ENCODE peak calls at places on chromosomes 12 and 14, in five cellular contexts. Y is iPS-NIHi11, M is cerebellum, T is Kasumi-1, F is T follicular helper cell. K is an unnamed sample.

GRCh38 chr12:38160318-38161122 is 156.1 kb upstream of the ALG10B start:
- DNase-seq in Y (no peak), M (no peak), T (no peak), F (no peak), K (no peak)

GRCh38 chr12:110338754-110339153 is 57.7 kb downstream of the ATP2A2 start:
- DNase-seq in Y (peak), M (no peak), T (peak), F (no peak), K (peak)

GRCh38 chr14:101120636-101121398 is 217.3 kb upstream of the RTL1 start:
- DNase-seq in Y (no peak), M (peak), T (peak), F (no peak), K (peak)

GRCh38 chr14:60648169-60648933 is 926 bp downstream of the SIX1 start:
- DNase-seq in Y (peak), M (no peak), T (no peak), F (no peak), K (no peak)

GRCh38 chr14:59464651-59465569 is at the start of gene GPR135:
- DNase-seq in Y (peak), M (peak), T (no peak), F (peak), K (peak)

GRCh38 chr12:81257952-81258551 is 180.2 kb downstream of the ACSS3 start:
- DNase-seq in Y (no peak), M (peak), T (peak), F (no peak), K (peak)

GRCh38 chr14:96269359-96269710 is 13.3 kb downstream of the BDKRB1 start:
- DNase-seq in Y (no peak), M (no peak), T (no peak), F (no peak), K (no peak)

GRCh38 chr12:27780612-27781408 is 774 bp upstream of the MANSC4 start:
- DNase-seq in Y (peak), M (peak), T (no peak), F (peak), K (peak)

GRCh38 chr14:75059642-75060041 is 4.2 kb downstream of the ACYP1 start:
- DNase-seq in Y (no peak), M (no peak), T (no peak), F (no peak), K (no peak)

GRCh38 chr14:66944872-66945271 is 244.4 kb upstream of the GARIN2 start:
- DNase-seq in Y (no peak), M (no peak), T (no peak), F (no peak), K (peak)

GRCh38 chr14:58793096-58793740 is 155.5 kb downstream of the DACT1 start:
- DNase-seq in Y (no peak), M (no peak), T (no peak), F (no peak), K (no peak)

GRCh38 chr14:61547186-61548121 is 147.9 kb upstream of the HIF1A start:
- DNase-seq in Y (no peak), M (no peak), T (no peak), F (no peak), K (no peak)

GRCh38 chr12:122227341-122227740 is 1.5 kb upstream of the DIABLO start:
- DNase-seq in Y (no peak), M (no peak), T (no peak), F (no peak), K (no peak)

GRCh38 chr14:70416322-70416716 is 571 bp downstream of the SYNJ2BP start:
- DNase-seq in Y (no peak), M (peak), T (no peak), F (no peak), K (no peak)

GRCh38 chr14:38867561-38868150 is 235.4 kb downstream of the SEC23A start:
- DNase-seq in Y (peak), M (peak), T (peak), F (peak), K (peak)

GRCh38 chr12:77847665-77848431 is 17.2 kb downstream of the NAV3 start:
- DNase-seq in Y (no peak), M (no peak), T (no peak), F (no peak), K (no peak)

GRCh38 chr12:116317986-116318737 is 40.7 kb upstream of the MED13L start:
- DNase-seq in Y (no peak), M (no peak), T (no peak), F (no peak), K (no peak)

GRCh38 chr12:62643470-62643869 is 176.8 kb downstream of the MON2 start:
- DNase-seq in Y (no peak), M (no peak), T (no peak), F (no peak), K (no peak)

GRCh38 chr14:64232095-64232830 is 61.9 kb downstream of the ESR2 start:
- DNase-seq in Y (no peak), M (no peak), T (no peak), F (no peak), K (peak)

GRCh38 chr12:19572920-19573558 is 133.7 kb downstream of the AEBP2 start:
- DNase-seq in Y (peak), M (no peak), T (peak), F (no peak), K (peak)

GRCh38 chr12:57150400-57150799 is 3.0 kb upstream of the LRP1-AS start:
- DNase-seq in Y (no peak), M (no peak), T (no peak), F (no peak), K (no peak)

GRCh38 chr12:92297932-92298681 is 152.5 kb upstream of the BTG1 start:
- DNase-seq in Y (no peak), M (no peak), T (no peak), F (no peak), K (no peak)

GRCh38 chr14:61043506-61043905 is 62.5 kb downstream of the SLC38A6 start:
- DNase-seq in Y (no peak), M (no peak), T (no peak), F (no peak), K (peak)

GRCh38 chr14:50222061-50222613 is 9.2 kb downstream of the SOS2 start:
- DNase-seq in Y (no peak), M (no peak), T (no peak), F (no peak), K (no peak)

GRCh38 chr12:43676183-43676813 is 82.3 kb downstream of the PUS7L start:
- DNase-seq in Y (peak), M (no peak), T (peak), F (no peak), K (peak)

GRCh38 chr14:59427653-59428578 is 37.3 kb downstream of the GPR135 start:
- DNase-seq in Y (no peak), M (peak), T (no peak), F (no peak), K (no peak)

K was measured in Karpas-422.